ENCODE peak calls at places on chromosomes 11 and 22, in six cellular contexts. A, U, M, Y, B and R are unnamed samples.

GRCh38 chr11:20611892-20612291 is 12.5 kb downstream of the SLC6A5 start:
- DNase-seq in A (no peak), U (no peak), Y (no peak), M (no peak), B (peak), R (no peak)

GRCh38 chr11:69148377-69148762 is 7.4 kb upstream of the SMIM38 start:
- DNase-seq in M (no peak), Y (no peak), A (no peak), U (no peak), B (no peak), R (no peak)

GRCh38 chr22:27612075-27612474 is 189.5 kb downstream of the MN1 start:
- DNase-seq in Y (no peak), U (no peak), A (no peak), M (no peak), B (no peak), R (no peak)

GRCh38 chr11:68461284-68461861 is 821 bp downstream of the PPP6R3 start:
- DNase-seq in A (peak), Y (no peak), B (peak), M (peak), U (no peak), R (peak)

GRCh38 chr22:42608481-42609361 is 6.0 kb downstream of the POLDIP3 start:
- DNase-seq in A (peak), U (no peak), B (peak), Y (no peak), M (peak), R (peak)

GRCh38 chr11:63602296-63602695 is 11.9 kb downstream of the PLAAT3 start:
- DNase-seq in U (no peak), M (peak), B (no peak), Y (no peak), A (peak), R (no peak)

GRCh38 chr11:129283141-129283540 is 91.0 kb upstream of the ARHGAP32 start:
- DNase-seq in A (no peak), B (no peak), Y (peak), U (no peak), M (no peak), R (peak)

GRCh38 chr11:35558468-35558867 is 33.1 kb upstream of the PAMR1 start:
- DNase-seq in A (peak), B (peak), M (peak), U (no peak), Y (no peak), R (no peak)

GRCh38 chr11:128941573-128942271 is 949 bp downstream of the TP53AIP1 start:
- DNase-seq in U (no peak), M (no peak), A (no peak), B (no peak), Y (no peak), R (peak)

GRCh38 chr22:38850941-38851849 is 7.4 kb upstream of the NPTXR start:
- DNase-seq in Y (no peak), A (peak), B (peak), M (peak), U (no peak), R (peak)

GRCh38 chr11:126607374-126607773 is 251.9 kb downstream of the ST3GAL4 start:
- DNase-seq in M (peak), U (peak), B (peak), A (peak), Y (no peak), R (peak)

GRCh38 chr11:133903875-133904817 is 52.6 kb downstream of the IGSF9B start:
- DNase-seq in U (no peak), Y (no peak), M (no peak), B (no peak), A (no peak), R (no peak)

GRCh38 chr11:112523477-112523876 is 262.8 kb upstream of the PLET1 start:
- DNase-seq in M (no peak), Y (no peak), A (no peak), U (no peak), B (peak), R (no peak)

GRCh38 chr11:104772806-104773241 is 125.4 kb downstream of the CASP12 start:
- DNase-seq in U (no peak), A (peak), B (peak), Y (peak), M (peak), R (peak)
- H3K4me2 ChIP-seq in U (no peak), A (peak), B (no peak), Y (peak), M (peak), R (peak)

GRCh38 chr11:64888761-64889511 is 10.5 kb upstream of the EHD1 start:
- DNase-seq in M (no peak), B (no peak), A (no peak), U (peak), Y (no peak), R (peak)
- H2AFZ ChIP-seq in M (peak), B (no peak), A (no peak), U (peak), Y (no peak), R (peak)

GRCh38 chr22:25979968-25980367 is 189.3 kb upstream of the SEZ6L start:
- DNase-seq in B (no peak), M (no peak), Y (no peak), A (no peak), U (no peak), R (no peak)
- H3K4me3 ChIP-seq in B (no peak), M (no peak), Y (no peak), A (no peak), U (no peak), R (no peak)

GRCh38 chr11:2139118-2139490 is at the start of gene IGF2:
- DNase-seq in B (peak), A (peak), Y (no peak), U (peak), M (no peak), R (no peak)

GRCh38 chr11:2139691-2140337 is 625 bp upstream of the IGF2 start:
- DNase-seq in M (no peak), Y (no peak), B (peak), U (no peak), A (no peak), R (no peak)

GRCh38 chr11:2137202-2138071 is 1.8 kb downstream of the IGF2 start:
- DNase-seq in M (peak), U (peak), Y (no peak), B (peak), A (peak), R (peak)

GRCh38 chr11:2138075-2138435 is 1.1 kb downstream of the IGF2 start:
- DNase-seq in A (no peak), B (no peak), Y (no peak), M (no peak), U (peak), R (no peak)

GRCh38 chr11:2138436-2139117 is 612 bp downstream of the IGF2 start:
- DNase-seq in A (peak), M (no peak), U (peak), Y (no peak), B (peak), R (no peak)
- H3K4me2 ChIP-seq in A (no peak), M (peak), U (no peak), Y (peak), B (peak), R (peak)